ENCODE peak calls at places on chromosomes 7 and 10, in ten cellular contexts. A is GM23248, Q is uterus, Z is GM23338, T is adrenal gland, C is fibroblast of lung, Y is neural progenitor cell, F is pancreas, G is cardiac muscle cell, R is DND-41. V is an unnamed sample. For H3K4me1 and H3K27me3, the result is how much of the 10 kb centered on the place peaks cover.

GRCh38 chr7:77180990-77181595 is 18.5 kb downstream of the FGL2 start:
- DNase-seq in A (no peak), Q (no peak), Z (no peak), T (no peak), C (no peak), Y (no peak), F (no peak), G (no peak), R (no peak), V (no peak)

GRCh38 chr10:86942441-86943315 is 14.7 kb downstream of the MMRN2 start:
- DNase-seq in A (no peak), Q (no peak), Z (peak), T (no peak), C (no peak), Y (no peak), F (no peak), G (peak), R (no peak), V (no peak)

GRCh38 chr7:24227603-24228359 is 56.2 kb upstream of the NPY start:
- DNase-seq in A (no peak), Q (no peak), Z (no peak), T (peak), C (no peak), Y (peak), F (no peak), G (no peak), R (peak), V (no peak)

GRCh38 chr7:50216626-50217025 is 87.9 kb upstream of the IKZF1 start:
- DNase-seq in A (no peak), Q (no peak), Z (no peak), T (no peak), C (no peak), Y (no peak), F (no peak), G (no peak), R (no peak), V (no peak)

GRCh38 chr7:23811540-23811939 is 101.5 kb downstream of the STK31 start:
- DNase-seq in A (peak), Q (no peak), Z (peak), T (no peak), C (peak), Y (no peak), F (no peak), G (no peak), R (no peak), V (no peak)

GRCh38 chr7:80128918-80129317 is 5.7 kb upstream of the GNAI1 start:
- DNase-seq in A (no peak), Q (no peak), Z (no peak), T (no peak), C (no peak), Y (no peak), F (no peak), G (no peak), R (no peak), V (no peak)

GRCh38 chr7:89334785-89335184 is 539.2 kb upstream of the TEX47 start:
- DNase-seq in A (no peak), Q (no peak), Z (no peak), T (no peak), C (no peak), Y (no peak), F (no peak), G (no peak), R (no peak), V (no peak)

GRCh38 chr10:62869958-62870357 is 53.8 kb upstream of the EGR2 start:
- DNase-seq in A (peak), Q (no peak), Z (no peak), T (no peak), C (peak), Y (no peak), F (no peak), G (peak), R (no peak), V (no peak)

GRCh38 chr10:70496341-70497119 is 18.0 kb downstream of the PALD1 start:
- DNase-seq in A (no peak), Q (no peak), Z (no peak), T (no peak), C (no peak), Y (no peak), F (no peak), G (no peak), R (no peak), V (no peak)
- H3K4me1 ChIP-seq in A (under half), Q (under half), Z (under half), T (under half), C (under half), Y (under half), F (under half), G (under half), R (under half), V (half or more)

DNA sequence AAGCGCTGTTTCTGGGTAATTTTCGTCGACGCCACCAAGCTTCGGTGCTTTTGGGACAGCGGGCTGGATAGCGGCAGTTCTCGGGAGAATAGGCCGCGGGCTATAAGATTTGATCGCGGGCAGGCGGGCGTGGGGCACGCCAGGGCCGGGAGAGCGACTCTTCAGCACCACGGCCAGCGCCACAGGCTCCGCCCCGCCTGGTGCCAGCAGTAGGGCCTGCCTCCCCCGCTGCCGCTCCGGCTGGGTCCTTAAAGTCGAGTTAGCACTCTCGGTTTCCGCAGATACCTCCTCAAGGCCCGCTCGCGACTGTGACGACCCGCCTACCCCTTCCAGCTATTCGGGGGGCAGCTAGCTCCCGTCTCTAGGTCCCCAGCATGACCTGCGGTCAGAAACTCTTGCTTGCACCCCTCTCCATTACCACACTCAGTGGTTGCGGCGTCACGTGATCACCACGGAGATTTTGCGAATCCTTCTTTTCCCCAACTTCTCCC is 9.4 kb downstream of the NXPH1 start:
- DNase-seq in A (peak), Q (no peak), Z (peak), T (peak), C (peak), Y (peak), F (peak), G (peak), R (peak), V (peak)
- H3K27me3 ChIP-seq in A (under half), Q (under half), Z (half or more), T (under half), C (under half), Y (half or more), F (under half), G (half or more), R (under half), V (half or more)

GRCh38 chr10:14586901-14587300 is 187.8 kb downstream of the FAM107B start:
- DNase-seq in A (no peak), Q (no peak), Z (no peak), T (no peak), C (no peak), Y (no peak), F (no peak), G (no peak), R (no peak), V (no peak)

GRCh38 chr10:14588084-14588937 is 186.4 kb downstream of the FAM107B start:
- DNase-seq in A (peak), Q (no peak), Z (no peak), T (no peak), C (peak), Y (no peak), F (no peak), G (peak), R (no peak), V (no peak)

GRCh38 chr10:14584643-14585042 is 190.1 kb downstream of the FAM107B start:
- DNase-seq in A (no peak), Q (no peak), Z (peak), T (no peak), C (no peak), Y (no peak), F (no peak), G (no peak), R (no peak), V (no peak)

GRCh38 chr10:14585287-14586193 is 189.2 kb downstream of the FAM107B start:
- DNase-seq in A (no peak), Q (no peak), Z (peak), T (no peak), C (no peak), Y (no peak), F (no peak), G (no peak), R (no peak), V (no peak)

DNA sequence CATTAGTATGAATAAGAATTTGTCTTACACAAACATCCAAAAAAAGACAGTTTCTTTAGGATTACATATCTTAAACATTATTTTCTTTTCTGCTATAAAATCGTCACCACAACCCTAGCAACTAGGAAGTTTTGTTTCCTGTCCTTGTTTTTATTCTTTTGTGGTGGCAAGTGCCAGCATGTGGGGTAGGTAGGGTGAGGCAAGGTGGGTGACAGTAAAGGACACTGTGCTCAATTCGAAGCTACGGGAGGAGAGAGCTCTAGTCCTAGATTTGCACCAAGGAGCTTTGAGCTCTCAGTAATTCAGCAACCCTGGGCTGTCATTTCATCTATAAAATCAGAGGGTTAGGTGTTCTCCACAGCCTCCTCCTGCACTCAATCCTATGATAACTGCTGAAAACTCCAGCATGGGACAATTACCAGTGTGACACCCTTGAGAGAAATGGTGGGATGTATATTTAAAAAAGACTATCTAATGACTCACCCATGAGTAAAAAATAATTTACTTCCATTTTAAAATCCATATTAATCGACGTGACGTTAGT is 187.1 kb downstream of the FAM107B start:
- DNase-seq in A (no peak), Q (no peak), Z (no peak), T (no peak), C (no peak), Y (no peak), F (no peak), G (no peak), R (no peak), V (no peak)
- H3K4me3 ChIP-seq in A (peak), Q (no peak), Z (no peak), T (no peak), C (no peak), Y (no peak), F (no peak), G (no peak), R (no peak), V (no peak)

DNA sequence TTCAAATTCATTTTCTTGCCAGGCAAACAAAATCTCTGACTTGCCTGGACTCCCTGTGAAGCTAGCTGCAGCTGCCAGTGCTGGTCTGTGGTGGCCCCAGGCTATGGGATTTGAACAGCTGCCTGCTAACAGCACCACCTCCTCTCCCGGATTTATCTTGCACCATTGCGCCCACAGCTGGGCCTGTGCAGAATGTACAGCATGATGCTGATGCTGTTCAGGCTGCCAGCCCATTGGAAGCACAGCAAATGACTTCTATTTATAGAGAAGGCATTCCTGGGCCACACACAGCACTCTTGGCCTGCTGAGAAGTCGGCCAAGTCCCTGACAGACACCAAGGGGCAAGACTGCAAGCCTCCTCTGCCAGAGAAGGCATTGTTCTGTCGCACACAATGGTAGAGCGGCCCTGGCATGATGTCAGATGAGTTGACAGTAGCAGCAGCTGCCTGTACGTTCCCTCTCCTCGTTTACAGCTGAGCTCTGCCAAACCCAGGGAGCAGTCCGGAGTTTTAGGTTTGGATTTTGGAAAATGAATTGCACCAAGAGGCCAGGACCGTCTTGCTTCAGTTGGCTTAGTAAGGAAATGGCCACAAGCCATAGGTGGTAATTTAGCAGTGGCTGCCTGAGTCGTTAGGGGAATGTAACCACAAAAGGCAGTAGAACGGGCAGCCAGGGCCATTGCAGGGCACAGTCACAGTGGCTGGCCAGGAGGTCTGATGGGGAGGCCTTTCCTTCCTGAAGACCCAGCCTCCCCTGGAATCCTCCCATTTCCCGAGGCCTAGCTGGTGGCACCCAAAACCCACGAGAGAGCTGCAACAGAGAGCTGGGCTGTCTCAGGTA is 38.5 kb downstream of the MTURN start:
- DNase-seq in A (peak), Q (peak), Z (no peak), T (peak), C (peak), Y (peak), F (peak), G (peak), R (no peak), V (peak)
- H3K4me1 ChIP-seq in A (under half), Q (under half), Z (under half), T (under half), C (under half), Y (under half), F (under half), G (under half), R (under half), V (under half)

DNA sequence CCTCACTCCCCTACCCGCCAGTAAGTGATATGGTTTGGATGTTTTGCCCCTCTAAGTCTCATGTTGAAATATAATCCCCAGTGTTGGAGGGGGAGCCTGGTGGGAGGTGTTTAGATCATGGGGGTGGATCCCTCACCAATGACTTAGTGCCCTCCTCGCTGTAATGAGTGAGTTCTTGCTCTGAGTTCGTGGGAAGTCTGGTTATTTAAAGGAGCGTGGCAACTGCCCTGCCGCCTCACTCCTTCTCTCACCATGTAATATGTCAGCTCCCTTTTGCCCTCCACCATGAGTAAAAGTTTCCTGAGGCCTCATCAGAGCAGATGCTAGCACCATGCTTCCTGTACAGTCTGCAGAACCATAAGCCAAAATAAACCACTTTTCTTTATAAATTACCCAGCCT is 61.9 kb downstream of the PKD1L1 start:
- DNase-seq in A (no peak), Q (no peak), Z (no peak), T (no peak), C (no peak), Y (no peak), F (no peak), G (no peak), R (no peak), V (no peak)
- H3K27me3 ChIP-seq in A (under half), Q (under half), Z (under half), T (under half), C (under half), Y (under half), F (under half), G (under half), R (under half), V (under half)

V was measured in lower lobe of right lung.